ENCODE peak calls at places on chromosome 20, in ten cellular contexts. E is uterus; G is AG09319; F is activated CD4-positive, alpha-beta T cell treated with anti-CD3 and anti-CD28 coated beads, Interleukin-2, amount 50 U/mL, for 24 hours; H is stimulated activated CD4-positive, alpha-beta T cell treated with anti-CD3 and anti-CD28 coated beads, Interleukin-1b, Interleukin-23, amount 100 ng/mL, for 1 hour; B is RCC 7860; C is neuronal stem cell; Z is HT-29; R is SW480; O is esophagus muscularis mucosa. M is an unnamed sample.

GRCh38 chr20:16020971-16021370 is 552.3 kb downstream of the KIF16B start:
- DNase-seq in B (peak; percentile 99), C (no peak), R (peak; percentile 36), E (no peak), F (no peak), O (no peak), H (no peak), Z (no peak), G (no peak), M (no peak)

GRCh38 chr20:16369441-16369840 is 203.8 kb downstream of the KIF16B start:
- DNase-seq in O (peak; percentile 39), R (no peak), G (no peak), H (no peak), C (no peak), F (no peak), B (no peak), E (no peak), Z (no peak), M (no peak)

GRCh38 chr20:23085415-23086055 is 589 bp downstream of the CD93 start:
- DNase-seq in B (no peak), Z (no peak), H (no peak), O (no peak), C (no peak), G (no peak), F (no peak), R (no peak), E (no peak), M (no peak)

GRCh38 chr20:14947536-14947935 is 610.1 kb upstream of the FLRT3 start:
- DNase-seq in H (no peak), G (no peak), F (no peak), B (no peak), R (no peak), O (no peak), Z (no peak), C (no peak), E (no peak), M (no peak)

GRCh38 chr20:19813839-19814238 is 55.8 kb downstream of the RIN2 start:
- DNase-seq in B (no peak), H (no peak), G (peak; percentile 37), O (no peak), C (no peak), E (no peak), R (no peak), Z (no peak), F (no peak), M (no peak)

GRCh38 chr20:31449511-31450128 is 9.2 kb downstream of the DEFB123 start:
- DNase-seq in O (no peak), F (no peak), H (no peak), C (no peak), R (no peak), E (no peak), B (no peak), G (no peak), Z (no peak), M (no peak)

GRCh38 chr20:9220874-9221547 is 152.1 kb downstream of the PLCB4 start:
- DNase-seq in R (no peak), H (no peak), G (no peak), O (no peak), C (no peak), Z (no peak), F (no peak), E (no peak), B (peak; percentile 83), M (no peak)

GRCh38 chr20:20658123-20658522 is 54.3 kb downstream of the RALGAPA2 start:
- DNase-seq in R (no peak), C (no peak), O (no peak), H (no peak), B (no peak), E (no peak), G (no peak), Z (no peak), F (no peak), M (no peak)

GRCh38 chr20:878511-879307 is 37.4 kb downstream of the ANGPT4 start:
- DNase-seq in F (no peak), C (peak; percentile 74), H (no peak), B (no peak), O (no peak), R (no peak), G (no peak), E (no peak), Z (peak; percentile 38), M (no peak)

GRCh38 chr20:805713-806112 is 27.8 kb upstream of the FAM110A start:
- DNase-seq in Z (no peak), G (no peak), O (no peak), F (no peak), B (peak; percentile 21), E (no peak), R (no peak), H (no peak), C (peak; percentile 43), M (no peak)

GRCh38 chr20:23205656-23206055 is 119.5 kb upstream of the CD93 start:
- DNase-seq in C (peak; percentile 21), F (no peak), R (no peak), G (peak; percentile 5), O (peak; percentile 92), E (peak; percentile 64), H (no peak), B (peak; percentile 67), Z (no peak), M (no peak)

GRCh38 chr20:34797012-34797720 is 28.3 kb downstream of the NCOA6 start:
- DNase-seq in C (no peak), O (no peak), G (no peak), B (no peak), F (no peak), H (no peak), E (no peak), Z (no peak), R (no peak), M (no peak)

GRCh38 chr20:9838378-9839295 is at the start of gene PAK5:
- DNase-seq in O (no peak), Z (no peak), E (no peak), B (no peak), F (no peak), R (no peak), G (no peak), H (no peak), C (peak; percentile 89), M (no peak)

GRCh38 chr20:57592263-57593092 is 27.7 kb downstream of the ZBP1 start:
- DNase-seq in G (no peak), O (no peak), R (no peak), F (no peak), Z (no peak), C (no peak), E (no peak), H (no peak), B (no peak), M (no peak)

GRCh38 chr20:50784464-50784863 is 10.4 kb upstream of the BCAS4 start:
- DNase-seq in F (no peak), H (no peak), O (no peak), B (no peak), Z (no peak), R (no peak), E (no peak), C (no peak), G (no peak), M (no peak)

GRCh38 chr20:21105429-21106170 is 558 bp downstream of the LINC00237 start:
- DNase-seq in C (no peak), R (no peak), B (no peak), O (no peak), H (no peak), G (no peak), Z (no peak), F (no peak), E (no peak), M (no peak)

GRCh38 chr20:23114018-23114417 is 27.9 kb upstream of the CD93 start:
- DNase-seq in C (no peak), Z (no peak), B (no peak), O (no peak), H (no peak), E (no peak), R (no peak), F (no peak), G (no peak), M (no peak)

GRCh38 chr20:9919271-9920014 is 80.6 kb upstream of the PAK5 start:
- DNase-seq in G (no peak), Z (no peak), B (no peak), O (no peak), H (no peak), F (no peak), C (no peak), R (no peak), E (no peak), M (no peak)

GRCh38 chr20:59016795-59017492 is 2.3 kb upstream of the TUBB1 start:
- DNase-seq in H (no peak), E (no peak), C (no peak), F (no peak), Z (no peak), G (no peak), R (no peak), O (no peak), B (no peak), M (no peak)

GRCh38 chr20:21048841-21049273 is 57.3 kb downstream of the LINC00237 start:
- DNase-seq in H (peak; percentile 36), Z (peak; percentile 62), O (peak; percentile 88), F (peak; percentile 15), E (no peak), B (no peak), C (peak; percentile 15), R (peak; percentile 47), G (no peak), M (peak; percentile 13)

GRCh38 chr20:9981834-9982233 is 53.0 kb upstream of the ANKEF1 start:
- DNase-seq in O (no peak), H (no peak), R (no peak), F (no peak), C (no peak), E (no peak), G (no peak), B (no peak), Z (peak; percentile 3), M (no peak)

M was measured in stimulated activated CD8-positive, alpha-beta memory T cell treated with anti-CD3 and anti-CD28 coated beads, Interleukin-2, amount 100 ng/mL, for 48 hours.